ENCODE peak calls at places on chromosome 11, in eight cellular contexts. Q is NB4, K is fibroblast of the aortic adventitia, W is coronary artery, T is fibroblast of pulmonary artery, H is testis, F is H1, U is aorta. X is an unnamed sample.

GRCh38 chr11:132911186-132911585 is 621.1 kb downstream of the OPCML start:
- DNase-seq in T (peak; percentile 53), Q (no peak), F (no peak), W (no peak), U (no peak), H (no peak), K (peak; percentile 2), X (no peak)

GRCh38 chr11:13984616-13985474 is 22.3 kb downstream of the SPON1 start:
- DNase-seq in Q (no peak), W (no peak), F (no peak), H (no peak), T (peak; percentile 16), K (peak; percentile 66), U (no peak), X (no peak)

GRCh38 chr11:117595440-117595839 is 201.6 kb downstream of the DSCAML1 start:
- DNase-seq in H (no peak), W (no peak), F (no peak), T (no peak), K (no peak), Q (no peak), U (no peak), X (no peak)

GRCh38 chr11:9379046-9379445 is 5.4 kb upstream of the IPO7 start:
- DNase-seq in F (no peak), H (no peak), Q (no peak), T (no peak), U (no peak), W (no peak), K (no peak), X (no peak)

GRCh38 chr11:118996926-118997626 is 862 bp upstream of the CENATAC start:
- DNase-seq in T (peak; percentile 41), Q (peak; percentile 76), K (peak; percentile 40), W (no peak), U (no peak), H (no peak), F (no peak), X (no peak)

GRCh38 chr11:9951714-9952275 is 287.9 kb downstream of the SWAP70 start:
- DNase-seq in T (peak; percentile 42), K (peak; percentile 48), W (no peak), Q (no peak), F (no peak), H (no peak), U (no peak), X (no peak)

GRCh38 chr11:110962907-110963306 is 250.7 kb upstream of the ARHGAP20 start:
- DNase-seq in F (no peak), T (no peak), H (no peak), Q (no peak), K (no peak), U (no peak), W (no peak), X (no peak)

GRCh38 chr11:42957831-42958230 is 354.0 kb upstream of the API5 start:
- DNase-seq in Q (no peak), T (no peak), F (no peak), W (no peak), K (no peak), U (no peak), H (no peak), X (no peak)

GRCh38 chr11:132187391-132187790 is 817.0 kb downstream of the NTM start:
- DNase-seq in U (no peak), F (no peak), H (no peak), T (no peak), W (no peak), K (no peak), Q (no peak), X (no peak)

GRCh38 chr11:128208329-128209220 is 378.8 kb downstream of the ETS1 start:
- DNase-seq in F (no peak), U (peak; percentile 61), T (peak; percentile 99), W (no peak), Q (no peak), H (peak; percentile 27), K (peak; percentile 99), X (peak; percentile 87)

GRCh38 chr11:83195176-83195531 is 1.6 kb downstream of the ANKRD42 start:
- DNase-seq in U (no peak), W (no peak), K (no peak), H (no peak), Q (peak; percentile 51), F (no peak), T (peak; percentile 11), X (no peak)

GRCh38 chr11:13354335-13354734 is 76.7 kb downstream of the BMAL1 start:
- DNase-seq in W (no peak), H (no peak), T (peak; percentile 56), U (no peak), K (no peak), Q (peak; percentile 45), F (no peak), X (no peak)

GRCh38 chr11:111978028-111978771 is 41.1 kb downstream of the DIXDC1 start:
- DNase-seq in H (peak; percentile 83), K (peak; percentile 76), F (peak; percentile 50), W (peak; percentile 87), Q (no peak), T (peak; percentile 83), U (peak; percentile 74), X (no peak)

GRCh38 chr11:25423436-25424184 is 908.3 kb upstream of the ANO3 start:
- DNase-seq in W (no peak), H (no peak), U (no peak), Q (no peak), T (peak; percentile 68), K (peak; percentile 44), F (no peak), X (no peak)

GRCh38 chr11:121656333-121657090 is 203.7 kb upstream of the SORL1-AS1 start:
- DNase-seq in U (no peak), H (peak; percentile 23), T (no peak), K (no peak), W (no peak), F (no peak), Q (no peak), X (no peak)

GRCh38 chr11:2383823-2384722 is 7.0 kb downstream of the CD81 start:
- DNase-seq in F (no peak), Q (no peak), W (no peak), U (no peak), K (no peak), H (peak; percentile 56), T (no peak), X (no peak)

GRCh38 chr11:68411501-68411991 is 49.0 kb upstream of the PPP6R3 start:
- DNase-seq in Q (no peak), U (no peak), K (no peak), W (no peak), F (no peak), T (no peak), H (no peak), X (no peak)

GRCh38 chr11:107018902-107019493 is 722 bp upstream of the GUCY1A2 start:
- DNase-seq in F (no peak), K (peak; percentile 59), T (peak; percentile 80), Q (no peak), H (peak; percentile 77), U (peak; percentile 71), W (peak; percentile 79), X (no peak)

GRCh38 chr11:3037041-3037944 is 19.9 kb downstream of the CARS1 start:
- DNase-seq in U (peak; percentile 87), F (peak; percentile 43), K (peak; percentile 65), T (peak; percentile 74), W (no peak), Q (peak; percentile 69), H (peak; percentile 85), X (no peak)

GRCh38 chr11:94511932-94512781 is at the start of gene C11orf97:
- DNase-seq in F (peak; percentile 25), Q (peak; percentile 75), U (peak; percentile 77), K (no peak), W (no peak), H (peak; percentile 83), T (peak; percentile 46), X (no peak)

GRCh38 chr11:16364250-16364649 is 7.9 kb upstream of the SOX6 start:
- DNase-seq in K (no peak), T (no peak), Q (no peak), W (no peak), U (no peak), H (no peak), F (no peak), X (no peak)

GRCh38 chr11:282630-283360 is 4.6 kb downstream of the NLRP6 start:
- DNase-seq in W (peak; percentile 64), F (no peak), H (peak; percentile 12), T (no peak), Q (no peak), K (no peak), U (no peak), X (no peak)

GRCh38 chr11:20161230-20161918 is 1.1 kb upstream of the DBX1 start:
- DNase-seq in U (no peak), T (no peak), H (no peak), Q (no peak), K (no peak), F (no peak), W (no peak), X (no peak)

GRCh38 chr11:35141538-35141937 is 2.6 kb downstream of the CD44 start:
- DNase-seq in K (no peak), T (no peak), H (peak; percentile 34), W (no peak), F (no peak), U (peak; percentile 85), Q (peak; percentile 88), X (no peak)
- H3K4me3 ChIP-seq in K (peak overlapping the region; percentile 98), T (peak overlapping the region; percentile 82), H (no peak overlapping the region), W (peak overlapping the region; percentile 91), F (no peak overlapping the region), U (peak overlapping the region; percentile 46), Q (peak overlapping the region; percentile 89), X (peak overlapping the region; percentile 92)

GRCh38 chr11:115660072-115660805 is 156.0 kb upstream of the CADM1 start:
- DNase-seq in U (no peak), T (no peak), H (no peak), K (no peak), Q (no peak), F (no peak), W (no peak), X (no peak)

GRCh38 chr11:115656041-115656440 is 151.8 kb upstream of the CADM1 start:
- DNase-seq in Q (no peak), K (no peak), H (no peak), U (no peak), T (no peak), W (no peak), F (no peak), X (no peak)

GRCh38 chr11:115657586-115657985 is 153.4 kb upstream of the CADM1 start:
- DNase-seq in F (no peak), W (no peak), Q (no peak), K (no peak), U (no peak), T (no peak), H (no peak), X (no peak)

GRCh38 chr11:115656684-115657083 is 152.5 kb upstream of the CADM1 start:
- DNase-seq in U (no peak), K (no peak), W (no peak), T (no peak), H (no peak), F (no peak), Q (no peak), X (no peak)

GRCh38 chr11:115659061-115659963 is 155.1 kb upstream of the CADM1 start:
- DNase-seq in H (peak; percentile 31), Q (no peak), W (no peak), U (peak; percentile 59), F (no peak), T (no peak), K (no peak), X (no peak)
- H3K4me3 ChIP-seq in H (peak overlapping the region; percentile 43), Q (no peak overlapping the region), W (peak overlapping the region; percentile 68), U (peak overlapping the region; percentile 22), F (peak overlapping the region; percentile 33), T (no peak overlapping the region), K (no peak overlapping the region), X (peak overlapping the region; percentile 39)

GRCh38 chr11:73306977-73307322 is 1.1 kb upstream of the ARHGEF17 start:
- DNase-seq in U (no peak), F (no peak), Q (no peak), K (no peak), H (no peak), T (no peak), W (no peak), X (no peak)
- H3K4me3 ChIP-seq in U (no peak overlapping the region), F (peak overlapping the region; percentile 11), Q (peak overlapping the region; percentile 40), K (peak overlapping the region; percentile 58), H (peak overlapping the region; percentile 83), T (peak overlapping the region; percentile 45), W (peak overlapping the region; percentile 85), X (peak overlapping the region; percentile 30)

GRCh38 chr11:69915501-69916250 is 96.5 kb upstream of the FGF3 start:
- DNase-seq in K (peak; percentile 72), U (peak; percentile 94), T (peak; percentile 69), F (no peak), W (peak; percentile 90), Q (peak; percentile 68), H (peak; percentile 89), X (no peak)
- H3K4me3 ChIP-seq in K (no peak overlapping the region), U (no peak overlapping the region), T (peak overlapping the region; percentile 27), F (no peak overlapping the region), W (peak overlapping the region; percentile 56), Q (no peak overlapping the region), H (no peak overlapping the region), X (no peak overlapping the region)

X was measured in kidney epithelial cell.